ENCODE peak calls at places on chromosomes 13 and 19, in four cellular contexts. One of them, this sample, is unnamed.

GRCh38 chr19:15280048-15280725 is 47.9 kb upstream of the EPHX3 start:
- DNase-seq in K562: no peak
- DNase-seq in WTC11: no peak
- DNase-seq in GM12878: no peak
- DNase-seq in this sample: no peak

GRCh38 chr13:47632311-47632710 is 368.8 kb downstream of the SUCLA2 start:
- DNase-seq in K562: no peak
- DNase-seq in WTC11: peak
- DNase-seq in GM12878: no peak
- DNase-seq in this sample: no peak

GRCh38 chr13:43411211-43411610 is 375.6 kb downstream of the ENOX1 start:
- DNase-seq in K562: no peak
- DNase-seq in WTC11: no peak
- DNase-seq in GM12878: no peak
- DNase-seq in this sample: no peak

GRCh38 chr13:90414691-90415596 is 932.5 kb upstream of the MIR17HG start:
- DNase-seq in K562: no peak
- DNase-seq in WTC11: no peak
- DNase-seq in GM12878: no peak
- DNase-seq in this sample: no peak

GRCh38 chr19:1513492-1514294 is 874 bp upstream of the ADAMTSL5 start:
- DNase-seq in K562: peak
- DNase-seq in WTC11: peak
- DNase-seq in GM12878: no peak
- DNase-seq in this sample: peak

GRCh38 chr13:24618219-24618955 is 61.8 kb upstream of the ATP12A start:
- DNase-seq in K562: no peak
- DNase-seq in WTC11: no peak
- DNase-seq in GM12878: peak
- DNase-seq in this sample: no peak

GRCh38 chr19:6017576-6017975 is 39.6 kb upstream of the RANBP3 start:
- DNase-seq in K562: no peak
- DNase-seq in WTC11: no peak
- DNase-seq in GM12878: no peak
- DNase-seq in this sample: peak

GRCh38 chr19:49712397-49712859 is 21.5 kb downstream of the CPT1C start:
- DNase-seq in K562: peak
- DNase-seq in WTC11: peak
- DNase-seq in GM12878: no peak
- DNase-seq in this sample: peak

GRCh38 chr13:45178349-45179142 is 22.3 kb downstream of the KCTD4 start:
- DNase-seq in K562: peak
- DNase-seq in WTC11: no peak
- DNase-seq in GM12878: no peak
- DNase-seq in this sample: no peak

GRCh38 chr13:87656311-87656710 is 14.9 kb upstream of the SLITRK5 start:
- DNase-seq in K562: no peak
- DNase-seq in WTC11: no peak
- DNase-seq in GM12878: no peak
- DNase-seq in this sample: no peak

GRCh38 chr19:45527731-45528130 is 20.5 kb downstream of the VASP start:
- DNase-seq in K562: no peak
- DNase-seq in WTC11: peak
- DNase-seq in GM12878: no peak
- DNase-seq in this sample: no peak

GRCh38 chr19:929523-930258 is 3.9 kb downstream of the ARID3A start:
- DNase-seq in K562: no peak
- DNase-seq in WTC11: no peak
- DNase-seq in GM12878: no peak
- DNase-seq in this sample: no peak

GRCh38 chr19:49335784-49336481 is 727 bp downstream of the CD37 start:
- DNase-seq in K562: no peak
- DNase-seq in WTC11: peak
- DNase-seq in GM12878: no peak
- DNase-seq in this sample: no peak

GRCh38 chr19:35266149-35266903 is 2.4 kb upstream of the USF2 start:
- DNase-seq in K562: no peak
- DNase-seq in WTC11: no peak
- DNase-seq in GM12878: no peak
- DNase-seq in this sample: no peak

GRCh38 chr13:96285729-96286128 is 195.8 kb downstream of the HS6ST3 start:
- DNase-seq in K562: no peak
- DNase-seq in WTC11: no peak
- DNase-seq in GM12878: no peak
- DNase-seq in this sample: no peak

GRCh38 chr19:47790398-47790814 is 11.9 kb downstream of the SELENOW start:
- DNase-seq in K562: peak
- DNase-seq in WTC11: peak
- DNase-seq in GM12878: no peak
- DNase-seq in this sample: peak

GRCh38 chr13:48504606-48505369 is 28.1 kb downstream of the RCBTB2 start:
- DNase-seq in K562: peak
- DNase-seq in WTC11: no peak
- DNase-seq in GM12878: no peak
- DNase-seq in this sample: no peak

GRCh38 chr13:52984881-52985363 is 43.7 kb upstream of the OLFM4 start:
- DNase-seq in K562: no peak
- DNase-seq in WTC11: no peak
- DNase-seq in GM12878: no peak
- DNase-seq in this sample: peak

GRCh38 chr13:46143239-46143701 is 38.4 kb upstream of the CPB2 start:
- DNase-seq in K562: no peak
- DNase-seq in WTC11: no peak
- DNase-seq in GM12878: no peak
- DNase-seq in this sample: no peak

GRCh38 chr19:3190921-3191805 is 5.4 kb downstream of the NCLN start:
- DNase-seq in K562: no peak
- DNase-seq in WTC11: no peak
- DNase-seq in GM12878: no peak
- DNase-seq in this sample: no peak

GRCh38 chr13:113124211-113125025 is 1.8 kb downstream of the F10 start:
- DNase-seq in K562: no peak
- DNase-seq in WTC11: no peak
- DNase-seq in GM12878: no peak
- DNase-seq in this sample: no peak

GRCh38 chr13:51194942-51195341 is 27.3 kb upstream of the FAM124A start:
- DNase-seq in K562: no peak
- DNase-seq in WTC11: no peak
- DNase-seq in GM12878: no peak
- DNase-seq in this sample: no peak

GRCh38 chr19:39297931-39298634 is 1.9 kb downstream of the IFNL1 start:
- DNase-seq in K562: no peak
- DNase-seq in WTC11: no peak
- DNase-seq in GM12878: no peak
- DNase-seq in this sample: no peak

GRCh38 chr19:49832556-49832955 is 14.5 kb downstream of the MED25 start:
- DNase-seq in K562: no peak
- DNase-seq in WTC11: no peak
- DNase-seq in GM12878: no peak
- DNase-seq in this sample: no peak

GRCh38 chr13:97307882-97308624 is 85.9 kb downstream of the MBNL2 start:
- DNase-seq in K562: no peak
- DNase-seq in WTC11: no peak
- DNase-seq in GM12878: no peak
- DNase-seq in this sample: peak

GRCh38 chr19:47049307-47049700 is 880 bp upstream of the TMEM160 start:
- DNase-seq in K562: no peak
- DNase-seq in WTC11: no peak
- DNase-seq in GM12878: no peak
- DNase-seq in this sample: no peak

GRCh38 chr13:64488731-64489130 is 2741.4 kb downstream of the PCDH9 start:
- DNase-seq in K562: no peak
- DNase-seq in WTC11: no peak
- DNase-seq in GM12878: no peak
- DNase-seq in this sample: no peak

GRCh38 chr19:27765912-27766725 is 1446.8 kb downstream of the UQCRFS1 start:
- DNase-seq in K562: no peak
- DNase-seq in WTC11: no peak
- DNase-seq in GM12878: no peak
- DNase-seq in this sample: no peak

GRCh38 chr13:19772306-19772705 is 10.4 kb downstream of the PSPC1 start:
- DNase-seq in K562: no peak
- DNase-seq in WTC11: no peak
- DNase-seq in GM12878: no peak
- DNase-seq in this sample: no peak

GRCh38 chr19:1648926-1649541 is 3.4 kb downstream of the TCF3 start:
- DNase-seq in K562: no peak
- DNase-seq in WTC11: no peak
- DNase-seq in GM12878: no peak
- DNase-seq in this sample: no peak

GRCh38 chr13:111559612-111560423 is 239.4 kb downstream of the TEX29 start:
- DNase-seq in K562: no peak
- DNase-seq in WTC11: no peak
- DNase-seq in GM12878: no peak
- DNase-seq in this sample: no peak

GRCh38 chr19:54804571-54804970 is 1.2 kb downstream of the KIR2DL4 start:
- DNase-seq in K562: no peak
- DNase-seq in WTC11: no peak
- DNase-seq in GM12878: no peak
- DNase-seq in this sample: no peak

GRCh38 chr19:54805665-54806515 is 2.5 kb downstream of the KIR2DL4 start:
- DNase-seq in K562: no peak
- DNase-seq in WTC11: no peak
- DNase-seq in GM12878: no peak
- DNase-seq in this sample: no peak

GRCh38 chr19:54803410-54803809 is at the start of gene KIR2DL4:
- DNase-seq in K562: no peak
- DNase-seq in WTC11: no peak
- DNase-seq in GM12878: no peak
- DNase-seq in this sample: no peak

GRCh38 chr19:54804101-54804500 is 691 bp downstream of the KIR2DL4 start:
- DNase-seq in K562: no peak
- DNase-seq in WTC11: no peak
- DNase-seq in GM12878: no peak
- DNase-seq in this sample: no peak

GRCh38 chr19:54806516-54806838 is 3.1 kb downstream of the KIR2DL4 start:
- DNase-seq in K562: no peak
- DNase-seq in WTC11: no peak
- DNase-seq in GM12878: no peak
- DNase-seq in this sample: no peak
- TF ChIP-seq USF1 in K562: no peak
- TF ChIP-seq USF1 in WTC11: no peak
- TF ChIP-seq USF1 in GM12878: no peak
- TF ChIP-seq USF1 in this sample: no peak

GRCh38 chr19:29233591-29233990 is 20.6 kb upstream of the UQCRFS1 start:
- DNase-seq in K562: no peak
- DNase-seq in WTC11: no peak
- DNase-seq in GM12878: no peak
- DNase-seq in this sample: no peak
- TF ChIP-seq USF1 in K562: no peak
- TF ChIP-seq USF1 in WTC11: no peak
- TF ChIP-seq USF1 in GM12878: no peak
- TF ChIP-seq USF1 in this sample: no peak

GRCh38 chr19:18158471-18158870 is 5.5 kb downstream of the PIK3R2 start:
- DNase-seq in K562: no peak
- DNase-seq in WTC11: no peak
- DNase-seq in GM12878: no peak
- DNase-seq in this sample: no peak

GRCh38 chr19:18160441-18160791 is 7.5 kb downstream of the PIK3R2 start:
- DNase-seq in K562: no peak
- DNase-seq in WTC11: no peak
- DNase-seq in GM12878: no peak
- DNase-seq in this sample: no peak

GRCh38 chr19:18161691-18162039 is 8.7 kb downstream of the PIK3R2 start:
- DNase-seq in K562: no peak
- DNase-seq in WTC11: no peak
- DNase-seq in GM12878: no peak
- DNase-seq in this sample: no peak

GRCh38 chr19:18159810-18160209 is 6.8 kb downstream of the PIK3R2 start:
- DNase-seq in K562: no peak
- DNase-seq in WTC11: no peak
- DNase-seq in GM12878: no peak
- DNase-seq in this sample: no peak

GRCh38 chr19:18160792-18161690 is 8.1 kb downstream of the PIK3R2 start:
- DNase-seq in K562: peak
- DNase-seq in WTC11: peak
- DNase-seq in GM12878: no peak
- DNase-seq in this sample: peak
- TF ChIP-seq USF1 in K562: peak
- TF ChIP-seq USF1 in WTC11: no peak
- TF ChIP-seq USF1 in GM12878: no peak
- TF ChIP-seq USF1 in this sample: no peak

GRCh38 chr13:70310720-70311119 is 202.5 kb upstream of the KLHL1 start:
- DNase-seq in K562: peak
- DNase-seq in WTC11: peak
- DNase-seq in GM12878: no peak
- DNase-seq in this sample: peak
- TF ChIP-seq USF1 in K562: no peak
- TF ChIP-seq USF1 in WTC11: no peak
- TF ChIP-seq USF1 in GM12878: no peak
- TF ChIP-seq USF1 in this sample: no peak

DNA sequence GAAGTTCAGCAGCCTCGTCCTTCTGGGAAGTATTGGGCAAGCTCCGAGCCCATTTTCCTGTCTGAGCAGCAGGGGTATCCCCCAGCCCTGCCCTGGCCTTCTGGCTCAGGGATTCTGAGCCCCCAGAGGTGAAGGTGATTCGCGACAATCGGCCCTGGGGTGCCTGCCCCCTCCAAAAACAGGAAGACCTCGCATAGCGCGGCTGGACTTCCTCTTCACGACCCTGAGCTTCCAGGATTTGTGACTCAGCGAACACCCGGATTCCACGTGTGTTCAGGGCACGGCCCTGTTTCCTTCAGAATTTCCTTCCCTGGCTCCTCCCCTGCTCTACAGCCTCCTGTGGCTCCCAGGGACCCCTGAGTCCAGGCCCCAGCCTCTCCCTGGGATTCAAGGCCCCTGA is at the start of gene SEMA6B:
- DNase-seq in K562: no peak
- DNase-seq in WTC11: no peak
- DNase-seq in GM12878: no peak
- DNase-seq in this sample: no peak
- TF ChIP-seq USF1 in K562: no peak
- TF ChIP-seq USF1 in WTC11: no peak
- TF ChIP-seq USF1 in GM12878: no peak
- TF ChIP-seq USF1 in this sample: no peak

GRCh38 chr19:11780431-11781020 is 13.7 kb downstream of the ZNF441 start:
- DNase-seq in K562: no peak
- DNase-seq in WTC11: no peak
- DNase-seq in GM12878: no peak
- DNase-seq in this sample: no peak
- TF ChIP-seq USF1 in K562: no peak
- TF ChIP-seq USF1 in WTC11: no peak
- TF ChIP-seq USF1 in GM12878: no peak
- TF ChIP-seq USF1 in this sample: no peak

DNA sequence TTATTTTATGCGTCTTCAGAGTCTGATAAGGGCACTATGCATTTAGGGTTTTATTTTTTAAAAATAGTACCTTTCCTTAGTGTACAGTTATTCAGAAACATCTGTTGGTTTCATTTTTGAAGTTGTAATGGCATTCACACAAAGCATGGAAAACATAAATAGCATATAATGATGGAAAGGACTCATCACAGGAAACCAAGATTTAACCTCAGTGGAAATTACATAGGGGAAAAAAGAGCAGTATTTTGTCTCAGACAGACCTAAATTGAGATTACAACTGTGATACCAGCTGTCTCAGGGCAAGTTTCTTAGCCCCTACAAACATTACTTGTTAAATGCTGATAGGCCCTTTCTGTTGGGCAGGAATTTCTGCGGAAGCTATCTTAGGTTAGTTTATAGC is 57.2 kb downstream of the NHLRC3 start:
- DNase-seq in K562: no peak
- DNase-seq in WTC11: no peak
- DNase-seq in GM12878: no peak
- DNase-seq in this sample: no peak
- TF ChIP-seq USF1 in K562: no peak
- TF ChIP-seq USF1 in WTC11: no peak
- TF ChIP-seq USF1 in GM12878: no peak
- TF ChIP-seq USF1 in this sample: no peak

This sample was measured in SK-N-SH.